ENCODE peak calls at places on chromosome 10, in ten cellular contexts. D is ELF-1; Q is cardiac fibroblast; K is glomerular endothelial cell; M is stimulated activated CD4-positive, alpha-beta T cell treated with anti-CD3 and anti-CD28 coated beads, Interleukin-15, amount 100 ng/mL, for 1 hour; T is activated CD4-positive, alpha-beta T cell treated with anti-CD3 and anti-CD28 coated beads for 48 hours; S is HS-5; O is stimulated activated CD8-positive, alpha-beta memory T cell treated with anti-CD3 and anti-CD28 coated beads, Interleukin-2, amount 100 ng/mL, for 1 hour; H is amygdala; J is fibroblast of lung. I is an unnamed sample.

GRCh38 chr10:125014984-125015944 is 73.3 kb downstream of the ZRANB1 start:
- DNase-seq in D (peak; percentile 49), O (no peak), Q (peak; percentile 49), J (peak; percentile 37), S (no peak), K (no peak), H (no peak), M (no peak), T (no peak), I (no peak)

GRCh38 chr10:22006379-22006884 is 2.9 kb upstream of the DNAJC1 start:
- DNase-seq in O (no peak), K (no peak), Q (no peak), J (no peak), S (no peak), M (no peak), T (no peak), D (no peak), H (no peak), I (no peak)

GRCh38 chr10:1628757-1629156 is 108.6 kb downstream of the ADARB2 start:
- DNase-seq in T (no peak), J (no peak), O (no peak), D (no peak), Q (no peak), H (no peak), S (no peak), K (no peak), M (no peak), I (no peak)

GRCh38 chr10:104328916-104329710 is 9.2 kb downstream of the ITPRIP start:
- DNase-seq in D (peak; percentile 74), H (no peak), S (peak; percentile 96), T (peak; percentile 85), J (peak; percentile 94), K (no peak), M (peak; percentile 38), O (peak; percentile 47), Q (peak; percentile 94), I (no peak)

GRCh38 chr10:98556061-98556460 is 109.3 kb upstream of the HPS1 start:
- DNase-seq in D (no peak), M (no peak), O (no peak), J (no peak), K (no peak), S (no peak), Q (no peak), H (no peak), T (no peak), I (no peak)

GRCh38 chr10:18402766-18403346 is 248.5 kb downstream of the NSUN6 start:
- DNase-seq in J (no peak), D (no peak), K (no peak), Q (no peak), S (no peak), T (no peak), H (no peak), O (no peak), M (no peak), I (no peak)

GRCh38 chr10:132408367-132408781 is 11.4 kb downstream of the PWWP2B start:
- DNase-seq in Q (no peak), H (no peak), T (no peak), S (no peak), J (no peak), O (no peak), K (no peak), D (no peak), M (no peak), I (no peak)

GRCh38 chr10:10007972-10008371 is 1009.7 kb upstream of the CELF2 start:
- DNase-seq in Q (no peak), K (no peak), O (no peak), T (no peak), S (no peak), M (no peak), J (peak; percentile 1), D (no peak), H (no peak), I (no peak)

GRCh38 chr10:104209575-104210198 is 22.5 kb downstream of the CFAP43 start:
- DNase-seq in T (peak; percentile 37), Q (peak; percentile 61), D (peak; percentile 13), S (no peak), M (no peak), K (no peak), J (peak; percentile 57), H (peak; percentile 23), O (no peak), I (no peak)

GRCh38 chr10:65765006-65765546 is 1160.8 kb upstream of the LRRTM3 start:
- DNase-seq in J (no peak), S (no peak), K (no peak), Q (no peak), D (no peak), T (no peak), O (no peak), M (no peak), H (no peak), I (no peak)

GRCh38 chr10:546971-547590 is 142.4 kb downstream of the DIP2C start:
- DNase-seq in H (no peak), J (no peak), O (no peak), Q (peak; percentile 8), T (no peak), S (no peak), M (no peak), K (no peak), D (peak; percentile 69), I (no peak)

GRCh38 chr10:69974551-69975155 is 78.0 kb upstream of the MACROH2A2 start:
- DNase-seq in D (no peak), Q (no peak), J (peak; percentile 70), S (peak; percentile 61), M (no peak), O (no peak), T (no peak), H (no peak), K (no peak), I (no peak)

GRCh38 chr10:104501864-104502579 is 139.1 kb upstream of the SORCS3 start:
- DNase-seq in O (no peak), S (no peak), J (no peak), H (no peak), K (no peak), M (no peak), T (no peak), D (no peak), Q (no peak), I (no peak)

GRCh38 chr10:69181433-69181832 is 1.4 kb downstream of the SUPV3L1 start:
- DNase-seq in T (no peak), S (no peak), K (no peak), D (no peak), O (no peak), Q (no peak), H (no peak), M (no peak), J (no peak), I (no peak)

GRCh38 chr10:120559800-120560199 is 102.8 kb downstream of the PLPP4 start:
- DNase-seq in S (no peak), H (no peak), T (no peak), D (no peak), Q (no peak), M (no peak), J (no peak), K (no peak), O (no peak), I (no peak)